ENCODE peak calls at places on chromosomes 12 and 14, in eight cellular contexts. One of them, this sample, is unnamed.

GRCh38 chr14:95545769-95546168 is 10.9 kb downstream of the GLRX5 start:
- DNase-seq in IMR-90: peak
- DNase-seq in tibial nerve: no peak
- DNase-seq in hippocampal formation: no peak
- DNase-seq in AG09319: no peak
- DNase-seq in anterior cingulate cortex: no peak
- DNase-seq in activated CD8-positive, alpha-beta T cell treated with anti-CD3 and anti-CD28 coated beads, Interleukin-2, amount 10 ng/mL, durations not matched to agents 7 days and 5 days: no peak
- DNase-seq in stimulated activated CD4-positive, alpha-beta T cell treated with anti-CD3 and anti-CD28 coated beads, Interleukin-12 subunit alpha, Interleukin-12 subunit beta, amount 100 ng/mL, for 24 hours: no peak
- DNase-seq in this sample: no peak

GRCh38 chr12:93229494-93230310 is 148.0 kb upstream of the NUDT4 start:
- DNase-seq in tibial nerve: no peak
- DNase-seq in hippocampal formation: no peak
- DNase-seq in activated CD8-positive, alpha-beta T cell treated with anti-CD3 and anti-CD28 coated beads, Interleukin-2, amount 10 ng/mL, durations not matched to agents 7 days and 5 days: no peak
- DNase-seq in IMR-90: peak
- DNase-seq in anterior cingulate cortex: no peak
- DNase-seq in stimulated activated CD4-positive, alpha-beta T cell treated with anti-CD3 and anti-CD28 coated beads, Interleukin-12 subunit alpha, Interleukin-12 subunit beta, amount 100 ng/mL, for 24 hours: no peak
- DNase-seq in AG09319: peak
- DNase-seq in this sample: no peak

GRCh38 chr12:100661300-100661951 is 87.9 kb downstream of the GAS2L3 start:
- DNase-seq in AG09319: no peak
- DNase-seq in hippocampal formation: no peak
- DNase-seq in stimulated activated CD4-positive, alpha-beta T cell treated with anti-CD3 and anti-CD28 coated beads, Interleukin-12 subunit alpha, Interleukin-12 subunit beta, amount 100 ng/mL, for 24 hours: no peak
- DNase-seq in IMR-90: peak
- DNase-seq in anterior cingulate cortex: no peak
- DNase-seq in activated CD8-positive, alpha-beta T cell treated with anti-CD3 and anti-CD28 coated beads, Interleukin-2, amount 10 ng/mL, durations not matched to agents 7 days and 5 days: no peak
- DNase-seq in tibial nerve: no peak
- DNase-seq in this sample: no peak

GRCh38 chr12:92784356-92784755 is 81.6 kb downstream of the PLEKHG7 start:
- DNase-seq in tibial nerve: no peak
- DNase-seq in hippocampal formation: no peak
- DNase-seq in AG09319: peak
- DNase-seq in stimulated activated CD4-positive, alpha-beta T cell treated with anti-CD3 and anti-CD28 coated beads, Interleukin-12 subunit alpha, Interleukin-12 subunit beta, amount 100 ng/mL, for 24 hours: no peak
- DNase-seq in IMR-90: peak
- DNase-seq in anterior cingulate cortex: no peak
- DNase-seq in activated CD8-positive, alpha-beta T cell treated with anti-CD3 and anti-CD28 coated beads, Interleukin-2, amount 10 ng/mL, durations not matched to agents 7 days and 5 days: no peak
- DNase-seq in this sample: no peak

GRCh38 chr12:78568326-78569020 is 296.1 kb upstream of the SYT1 start:
- DNase-seq in stimulated activated CD4-positive, alpha-beta T cell treated with anti-CD3 and anti-CD28 coated beads, Interleukin-12 subunit alpha, Interleukin-12 subunit beta, amount 100 ng/mL, for 24 hours: no peak
- DNase-seq in IMR-90: peak
- DNase-seq in hippocampal formation: no peak
- DNase-seq in AG09319: no peak
- DNase-seq in anterior cingulate cortex: no peak
- DNase-seq in tibial nerve: no peak
- DNase-seq in activated CD8-positive, alpha-beta T cell treated with anti-CD3 and anti-CD28 coated beads, Interleukin-2, amount 10 ng/mL, durations not matched to agents 7 days and 5 days: no peak
- DNase-seq in this sample: no peak

GRCh38 chr12:4120316-4120920 is 153.1 kb upstream of the CCND2 start:
- DNase-seq in tibial nerve: no peak
- DNase-seq in anterior cingulate cortex: no peak
- DNase-seq in AG09319: no peak
- DNase-seq in IMR-90: no peak
- DNase-seq in stimulated activated CD4-positive, alpha-beta T cell treated with anti-CD3 and anti-CD28 coated beads, Interleukin-12 subunit alpha, Interleukin-12 subunit beta, amount 100 ng/mL, for 24 hours: no peak
- DNase-seq in hippocampal formation: no peak
- DNase-seq in activated CD8-positive, alpha-beta T cell treated with anti-CD3 and anti-CD28 coated beads, Interleukin-2, amount 10 ng/mL, durations not matched to agents 7 days and 5 days: peak
- DNase-seq in this sample: no peak

GRCh38 chr14:61098711-61099110 is 117.7 kb downstream of the SLC38A6 start:
- DNase-seq in tibial nerve: no peak
- DNase-seq in IMR-90: no peak
- DNase-seq in AG09319: no peak
- DNase-seq in stimulated activated CD4-positive, alpha-beta T cell treated with anti-CD3 and anti-CD28 coated beads, Interleukin-12 subunit alpha, Interleukin-12 subunit beta, amount 100 ng/mL, for 24 hours: no peak
- DNase-seq in anterior cingulate cortex: no peak
- DNase-seq in activated CD8-positive, alpha-beta T cell treated with anti-CD3 and anti-CD28 coated beads, Interleukin-2, amount 10 ng/mL, durations not matched to agents 7 days and 5 days: no peak
- DNase-seq in hippocampal formation: no peak
- DNase-seq in this sample: no peak

GRCh38 chr14:64873506-64874220 is 6.0 kb downstream of the SPTB start:
- DNase-seq in IMR-90: peak
- DNase-seq in hippocampal formation: no peak
- DNase-seq in stimulated activated CD4-positive, alpha-beta T cell treated with anti-CD3 and anti-CD28 coated beads, Interleukin-12 subunit alpha, Interleukin-12 subunit beta, amount 100 ng/mL, for 24 hours: no peak
- DNase-seq in AG09319: no peak
- DNase-seq in anterior cingulate cortex: no peak
- DNase-seq in activated CD8-positive, alpha-beta T cell treated with anti-CD3 and anti-CD28 coated beads, Interleukin-2, amount 10 ng/mL, durations not matched to agents 7 days and 5 days: no peak
- DNase-seq in tibial nerve: no peak
- DNase-seq in this sample: no peak

GRCh38 chr12:99745895-99746294 is 98.3 kb downstream of the GARIN6 start:
- DNase-seq in AG09319: no peak
- DNase-seq in hippocampal formation: no peak
- DNase-seq in tibial nerve: no peak
- DNase-seq in activated CD8-positive, alpha-beta T cell treated with anti-CD3 and anti-CD28 coated beads, Interleukin-2, amount 10 ng/mL, durations not matched to agents 7 days and 5 days: no peak
- DNase-seq in anterior cingulate cortex: no peak
- DNase-seq in IMR-90: no peak
- DNase-seq in stimulated activated CD4-positive, alpha-beta T cell treated with anti-CD3 and anti-CD28 coated beads, Interleukin-12 subunit alpha, Interleukin-12 subunit beta, amount 100 ng/mL, for 24 hours: no peak
- DNase-seq in this sample: no peak

GRCh38 chr12:26238341-26239126 is 43.2 kb downstream of the SSPN start:
- DNase-seq in hippocampal formation: no peak
- DNase-seq in AG09319: no peak
- DNase-seq in IMR-90: no peak
- DNase-seq in activated CD8-positive, alpha-beta T cell treated with anti-CD3 and anti-CD28 coated beads, Interleukin-2, amount 10 ng/mL, durations not matched to agents 7 days and 5 days: no peak
- DNase-seq in anterior cingulate cortex: no peak
- DNase-seq in stimulated activated CD4-positive, alpha-beta T cell treated with anti-CD3 and anti-CD28 coated beads, Interleukin-12 subunit alpha, Interleukin-12 subunit beta, amount 100 ng/mL, for 24 hours: no peak
- DNase-seq in tibial nerve: peak
- DNase-seq in this sample: no peak

GRCh38 chr14:88849717-88850116 is 25.3 kb downstream of the TTC8 start:
- DNase-seq in tibial nerve: no peak
- DNase-seq in anterior cingulate cortex: no peak
- DNase-seq in hippocampal formation: no peak
- DNase-seq in activated CD8-positive, alpha-beta T cell treated with anti-CD3 and anti-CD28 coated beads, Interleukin-2, amount 10 ng/mL, durations not matched to agents 7 days and 5 days: no peak
- DNase-seq in stimulated activated CD4-positive, alpha-beta T cell treated with anti-CD3 and anti-CD28 coated beads, Interleukin-12 subunit alpha, Interleukin-12 subunit beta, amount 100 ng/mL, for 24 hours: no peak
- DNase-seq in IMR-90: no peak
- DNase-seq in AG09319: no peak
- DNase-seq in this sample: no peak

This sample was measured in putamen.